ENCODE peak calls at places on chromosomes 2 and 18, in ten cellular contexts. E is anterior cingulate cortex, N is GDM1, J is A172, F is smooth muscle cell of the brain vasculature, Y is mammary epithelial cell, W is cerebellar cortex, S is adipocyte, P is adrenal gland, U is left lobe of liver. V is an unnamed sample.
A peak's percentile ranks its signal among the peaks of the same experiment; 100 is the strongest.

GRCh38 chr18:50862401-50862800 is 16.5 kb upstream of the ME2 start:
- DNase-seq in W (no peak), P (peak; percentile 22), E (no peak), Y (no peak), N (peak; percentile 50), J (no peak), F (no peak), S (no peak), U (no peak), V (no peak)

GRCh38 chr18:49459404-49460171 is 857 bp downstream of the DYM start:
- DNase-seq in J (no peak), E (no peak), Y (no peak), N (no peak), S (no peak), F (no peak), P (peak; percentile 29), U (no peak), W (no peak), V (peak; percentile 62)

GRCh38 chr2:25165992-25166618 is 2.3 kb downstream of the POMC start:
- DNase-seq in W (no peak), U (no peak), S (peak; percentile 8), Y (no peak), P (peak; percentile 17), N (no peak), F (no peak), J (peak; percentile 21), E (no peak), V (peak; percentile 70)

GRCh38 chr2:162656516-162656915 is 182.1 kb downstream of the KCNH7 start:
- DNase-seq in U (no peak), Y (no peak), J (no peak), S (no peak), F (no peak), W (no peak), N (no peak), P (no peak), E (no peak), V (no peak)

GRCh38 chr18:25047983-25048382 is 304.0 kb downstream of the ZNF521 start:
- DNase-seq in J (no peak), N (no peak), E (no peak), F (no peak), W (no peak), U (no peak), Y (no peak), S (no peak), P (no peak), V (no peak)

GRCh38 chr2:30208453-30208852 is 22.9 kb upstream of the LBH start:
- DNase-seq in U (peak; percentile 52), S (peak; percentile 88), W (peak; percentile 79), P (peak; percentile 77), E (peak; percentile 39), F (peak; percentile 66), N (peak; percentile 30), J (peak; percentile 81), Y (peak; percentile 39), V (peak; percentile 81)

GRCh38 chr18:48815581-48816324 is 135.0 kb downstream of the SMAD7 start:
- DNase-seq in Y (no peak), P (no peak), F (no peak), W (no peak), N (no peak), S (no peak), J (no peak), E (no peak), U (peak; percentile 32), V (no peak)

GRCh38 chr2:42132966-42133641 is 36.0 kb upstream of the EML4 start:
- DNase-seq in N (peak; percentile 50), P (peak; percentile 97), U (peak; percentile 88), E (peak; percentile 58), F (peak; percentile 78), S (peak; percentile 97), Y (peak; percentile 93), J (peak; percentile 98), W (peak; percentile 97), V (peak; percentile 88)

GRCh38 chr18:75210274-75211001 is at the start of gene TSHZ1:
- DNase-seq in U (peak; percentile 72), J (peak; percentile 57), Y (peak; percentile 81), N (peak; percentile 75), S (peak; percentile 94), W (peak; percentile 92), F (no peak), P (peak; percentile 73), E (peak; percentile 58), V (peak; percentile 98)

GRCh38 chr18:60668583-60668982 is 296.0 kb upstream of the MC4R start:
- DNase-seq in S (peak; percentile 22), E (no peak), W (no peak), N (no peak), U (no peak), F (no peak), Y (no peak), P (no peak), J (no peak), V (peak; percentile 91)

GRCh38 chr2:69830045-69830905 is 815 bp downstream of the GMCL1 start:
- DNase-seq in N (no peak), S (peak; percentile 47), Y (peak; percentile 43), W (peak; percentile 45), P (peak; percentile 37), U (peak; percentile 56), F (no peak), E (no peak), J (peak; percentile 37), V (peak; percentile 51)

GRCh38 chr2:29281086-29281485 is 165.9 kb downstream of the CLIP4 start:
- DNase-seq in E (no peak), Y (no peak), N (no peak), W (no peak), U (no peak), S (no peak), F (no peak), J (peak; percentile 8), P (no peak), V (no peak)

GRCh38 chr18:63098014-63098981 is 221.3 kb downstream of the BCL2 start:
- DNase-seq in F (no peak), P (no peak), Y (no peak), W (no peak), E (no peak), U (no peak), N (peak; percentile 82), J (no peak), S (no peak), V (no peak)

GRCh38 chr2:102473020-102473419 is at the start of gene SLC9A4:
- DNase-seq in J (peak; percentile 38), Y (peak; percentile 39), N (peak; percentile 6), P (peak; percentile 65), S (peak; percentile 69), E (no peak), W (peak; percentile 33), U (no peak), F (peak; percentile 18), V (peak; percentile 11)

GRCh38 chr18:41613210-41613609 is 341.8 kb upstream of the PIK3C3 start:
- DNase-seq in F (no peak), S (no peak), N (no peak), J (no peak), Y (no peak), E (no peak), P (no peak), W (no peak), U (no peak), V (no peak)

GRCh38 chr2:237475704-237476107 is 11.3 kb upstream of the MLPH start:
- DNase-seq in S (peak; percentile 44), F (no peak), J (peak; percentile 87), Y (peak; percentile 74), N (no peak), W (no peak), U (no peak), P (no peak), E (no peak), V (peak; percentile 45)

GRCh38 chr2:133591164-133591563 is 22.9 kb upstream of the NCKAP5 start:
- DNase-seq in Y (no peak), S (no peak), W (peak; percentile 62), F (no peak), J (no peak), U (peak; percentile 59), P (no peak), N (no peak), E (peak; percentile 67), V (peak; percentile 20)